ENCODE peak calls at places on chromosome 1, in four cellular contexts. D, J, V and M are unnamed samples.
A peak's percentile ranks its signal among the peaks of the same experiment; 100 is the strongest.

GRCh38 chr1:245459621-245460020 is 304.8 kb downstream of the KIF26B start:
- DNase-seq in D (no peak), J (no peak), V (no peak), M (no peak)

GRCh38 chr1:183685112-183685713 is 32.1 kb upstream of the APOBEC4 start:
- DNase-seq in D (peak; percentile 64), J (peak; percentile 79), V (no peak), M (peak; percentile 23)

GRCh38 chr1:11158720-11159321 is 30.3 kb upstream of the ANGPTL7 start:
- DNase-seq in D (peak; percentile 95), J (peak; percentile 85), V (no peak), M (no peak)

GRCh38 chr1:13661539-13661938 is 38.4 kb upstream of the PRDM2 start:
- DNase-seq in D (peak; percentile 78), J (peak; percentile 65), V (no peak), M (no peak)

GRCh38 chr1:85274969-85275453 is 1.4 kb downstream of the BCL10 start:
- DNase-seq in D (peak; percentile 85), J (peak; percentile 70), V (no peak), M (no peak)

GRCh38 chr1:225470210-225470609 is 42.4 kb upstream of the LBR start:
- DNase-seq in D (no peak), J (no peak), V (no peak), M (no peak)

GRCh38 chr1:94621392-94621791 is 79.8 kb upstream of the F3 start:
- DNase-seq in D (peak; percentile 48), J (peak; percentile 91), V (peak; percentile 79), M (no peak)

GRCh38 chr1:11395616-11396015 is 83.3 kb upstream of the DISP3 start:
- DNase-seq in D (no peak), J (no peak), V (no peak), M (no peak)

GRCh38 chr1:91609571-91609970 is 108.9 kb downstream of the CDC7 start:
- DNase-seq in D (peak; percentile 78), J (peak; percentile 76), V (no peak), M (no peak)

GRCh38 chr1:2322593-2323295 is 68.6 kb downstream of the MORN1 start:
- DNase-seq in D (no peak), J (no peak), V (no peak), M (no peak)

GRCh38 chr1:50700226-50701020 is 259.6 kb downstream of the FAF1 start:
- DNase-seq in D (no peak), J (no peak), V (no peak), M (no peak)

GRCh38 chr1:48817505-48818114 is 40.9 kb upstream of the BEND5 start:
- DNase-seq in D (peak; percentile 60), J (peak; percentile 12), V (peak; percentile 56), M (peak; percentile 79)
- TF ChIP-seq CTCF in D (peak; percentile 87), J (peak; percentile 39), V (peak; percentile 63), M (peak; percentile 71)

GRCh38 chr1:46735708-46736324 is 16.9 kb upstream of the EFCAB14 start:
- DNase-seq in D (peak; percentile 65), J (peak; percentile 53), V (no peak), M (peak; percentile 69)
- TF ChIP-seq CTCF in D (peak; percentile 43), J (peak; percentile 15), V (no peak), M (peak; percentile 16)

GRCh38 chr1:241871031-241871430 is 23.0 kb downstream of the EXO1 start:
- DNase-seq in D (no peak), J (no peak), V (no peak), M (no peak)

DNA sequence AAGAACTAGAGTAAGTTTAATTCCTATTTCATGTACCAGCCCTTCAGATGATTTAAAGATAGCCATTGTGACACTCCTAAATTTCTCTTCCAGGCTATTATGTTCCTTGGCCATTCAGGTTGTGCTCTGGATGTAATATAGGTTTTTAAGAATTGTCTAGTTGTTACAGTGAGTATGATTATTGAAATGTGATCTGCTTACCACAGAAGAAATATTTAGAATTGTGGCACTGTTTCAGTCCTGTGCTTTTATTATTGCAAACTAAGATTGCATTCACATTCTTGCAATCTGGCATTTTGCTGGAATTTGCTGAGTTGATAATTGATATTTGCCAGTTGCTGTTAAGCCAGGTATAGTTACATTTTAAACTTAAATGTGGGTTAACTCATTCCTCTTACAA is 22.3 kb downstream of the EXO1 start:
- DNase-seq in D (no peak), J (no peak), V (no peak), M (no peak)
- TF ChIP-seq CTCF in D (no peak), J (no peak), V (no peak), M (no peak)

DNA sequence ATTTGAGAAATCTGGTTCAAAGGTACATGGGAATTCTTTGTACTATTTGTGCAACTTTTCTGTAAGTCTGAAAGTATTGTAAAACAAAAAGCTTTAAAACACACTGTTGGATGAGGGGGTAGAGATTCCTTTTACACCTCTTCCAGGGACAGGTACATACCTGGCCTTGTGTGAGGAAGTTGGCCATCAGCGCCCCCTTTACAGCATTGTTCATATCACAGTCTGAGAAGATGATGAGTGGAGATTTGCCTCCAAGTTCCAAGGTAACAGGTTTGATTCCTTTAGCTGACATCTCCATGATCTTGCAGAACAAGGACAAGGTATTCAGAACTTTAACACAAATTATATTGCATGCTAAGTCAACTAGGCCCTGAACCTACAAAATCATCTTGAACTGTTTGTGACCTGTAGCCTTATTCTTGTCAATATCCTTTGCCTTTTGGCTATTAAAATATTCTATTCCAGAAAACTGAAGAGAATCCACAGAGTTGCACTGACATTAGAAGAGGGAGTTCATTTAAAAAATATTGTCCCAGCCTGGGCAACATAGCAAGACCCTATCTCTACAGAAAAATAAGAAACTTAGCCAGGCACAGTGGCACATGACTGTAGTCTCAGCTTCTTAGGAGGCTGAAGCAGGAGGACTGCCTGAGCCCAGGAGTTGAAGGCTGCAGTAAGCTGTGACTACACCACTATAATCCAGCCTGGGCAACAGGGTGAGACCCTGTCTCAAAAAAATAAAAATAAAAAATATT is 18.9 kb downstream of the ALDH9A1 start:
- DNase-seq in D (no peak), J (no peak), V (no peak), M (no peak)
- TF ChIP-seq CTCF in D (no peak), J (no peak), V (no peak), M (no peak)

GRCh38 chr1:110525250-110525597 is 6.2 kb upstream of the KCNA10 start:
- DNase-seq in D (no peak), J (peak; percentile 57), V (no peak), M (no peak)

GRCh38 chr1:110526189-110526588 is 7.2 kb upstream of the KCNA10 start:
- DNase-seq in D (no peak), J (no peak), V (no peak), M (no peak)

GRCh38 chr1:110519125-110519810 is at the start of gene KCNA10:
- DNase-seq in D (no peak), J (no peak), V (no peak), M (no peak)

GRCh38 chr1:110524311-110525249 is 5.6 kb upstream of the KCNA10 start:
- DNase-seq in D (peak; percentile 36), J (peak; percentile 25), V (peak; percentile 44), M (peak; percentile 73)

GRCh38 chr1:110523011-110523410 is 4.0 kb upstream of the KCNA10 start:
- DNase-seq in D (peak; percentile 25), J (no peak), V (no peak), M (no peak)
- TF ChIP-seq CTCF in D (no peak), J (no peak), V (no peak), M (no peak)

DNA sequence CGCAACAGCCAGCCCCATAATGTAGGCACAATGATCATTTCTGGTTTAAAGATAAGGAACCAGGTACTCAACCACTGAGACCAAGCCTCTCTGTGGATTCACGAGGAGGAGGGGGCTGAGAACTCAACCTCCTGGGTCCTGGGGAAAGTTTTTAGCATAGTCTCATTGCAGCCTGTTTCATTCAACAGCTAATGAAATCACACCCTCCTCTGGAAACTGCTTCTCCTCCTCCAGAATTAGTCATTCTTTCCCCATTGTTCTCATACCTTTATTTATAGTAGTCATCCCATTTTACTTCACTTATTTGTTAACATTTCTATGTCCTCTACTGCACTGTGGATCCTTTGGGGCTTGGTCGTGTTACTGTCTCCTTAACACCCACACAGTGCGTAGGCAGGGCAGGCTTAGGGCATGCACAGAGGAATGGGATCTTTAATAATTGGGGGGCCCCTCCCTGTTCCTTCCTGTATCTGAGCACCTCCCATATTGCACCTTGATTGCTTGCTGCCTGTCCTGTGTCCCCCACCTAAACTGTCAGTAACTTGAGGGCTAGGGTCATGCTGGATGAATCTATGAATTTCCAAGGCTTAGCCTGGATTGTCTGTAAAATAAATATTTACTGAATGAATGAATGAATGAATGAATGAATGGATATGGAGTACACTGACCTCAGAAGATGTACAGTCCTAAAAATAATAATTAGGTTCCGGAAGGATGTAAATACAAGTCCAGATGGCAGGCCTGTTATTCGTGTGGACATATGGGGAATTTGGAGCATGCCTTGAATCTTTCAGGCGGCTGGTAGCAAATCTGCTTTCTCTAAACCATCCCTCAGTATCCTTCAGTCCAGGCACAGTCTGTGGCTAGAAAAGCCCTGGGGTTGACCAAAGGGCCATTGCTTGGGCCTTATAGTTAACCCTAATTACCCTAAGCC is 153.8 kb upstream of the HMGB4 start:
- DNase-seq in D (peak; percentile 13), J (no peak), V (no peak), M (no peak)
- TF ChIP-seq CTCF in D (no peak), J (no peak), V (no peak), M (no peak)

GRCh38 chr1:151908228-151908691 is 1.1 kb downstream of the THEM4 start:
- DNase-seq in D (peak; percentile 47), J (no peak), V (no peak), M (no peak)

GRCh38 chr1:151905070-151905442 is 4.3 kb downstream of the THEM4 start:
- DNase-seq in D (peak; percentile 41), J (no peak), V (no peak), M (no peak)

GRCh38 chr1:151907363-151908139 is 1.8 kb downstream of the THEM4 start:
- DNase-seq in D (peak; percentile 11), J (no peak), V (no peak), M (no peak)

GRCh38 chr1:151912973-151913372 is 3.7 kb upstream of the THEM4 start:
- DNase-seq in D (no peak), J (no peak), V (no peak), M (no peak)

GRCh38 chr1:151909167-151910149 is at the start of gene THEM4:
- DNase-seq in D (peak; percentile 95), J (peak; percentile 97), V (peak; percentile 98), M (peak; percentile 95)
- TF ChIP-seq CTCF in D (no peak), J (peak; percentile 59), V (peak; percentile 27), M (peak; percentile 19)